ENCODE peak calls at places on chromosomes 4 and X, in seven cellular contexts. X is right atrium auricular region; Y is GM04504; K is glutamatergic neuron; E is bronchial epithelial cell; Q is AML-193; A is activated CD8-positive, alpha-beta memory T cell treated with anti-CD3 and anti-CD28 coated beads for 4 hours. S is an unnamed sample.
A peak's percentile ranks its signal among the peaks of the same experiment; 100 is the strongest.

GRCh38 chr4:119646347-119647071 is 17.9 kb upstream of the PDE5A start:
- DNase-seq in X (no peak), Y (peak; percentile 40), K (no peak), E (no peak), Q (no peak), A (no peak), S (no peak)

GRCh38 chrX:153830632-153831434 is 489 bp upstream of the PDZD4 start:
- DNase-seq in X (no peak), Y (no peak), K (no peak), E (no peak), Q (no peak), A (no peak), S (no peak)

GRCh38 chr4:176791591-176792347 is 953 bp downstream of the VEGFC start:
- DNase-seq in X (no peak), Y (no peak), K (peak; percentile 65), E (peak; percentile 39), Q (no peak), A (no peak), S (no peak)

GRCh38 chrX:997631-998137 is 214.8 kb downstream of the CRLF2 start:
- DNase-seq in X (no peak), Y (no peak), K (peak; percentile 48), E (no peak), Q (no peak), A (no peak), S (peak; percentile 58)

GRCh38 chrX:3263681-3264126 is 82.7 kb downstream of the MXRA5 start:
- DNase-seq in X (no peak), Y (no peak), K (no peak), E (no peak), Q (no peak), A (no peak), S (peak; percentile 65)

GRCh38 chr4:177427097-177427665 is 15.1 kb downstream of the AGA start:
- DNase-seq in X (no peak), Y (no peak), K (no peak), E (peak; percentile 18), Q (no peak), A (no peak), S (peak; percentile 32)

GRCh38 chr4:89438102-89438831 is 130.7 kb upstream of the GPRIN3 start:
- DNase-seq in X (peak; percentile 59), Y (no peak), K (peak; percentile 41), E (peak; percentile 38), Q (peak; percentile 60), A (peak; percentile 1), S (peak; percentile 75)

GRCh38 chr4:139875456-139875855 is 209.8 kb downstream of the MGST2 start:
- DNase-seq in X (no peak), Y (no peak), K (peak; percentile 31), E (no peak), Q (no peak), A (no peak), S (no peak)

GRCh38 chr4:182749768-182750167 is 167.4 kb downstream of the DCTD start:
- DNase-seq in X (no peak), Y (no peak), K (no peak), E (no peak), Q (no peak), A (no peak), S (no peak)

GRCh38 chrX:49995795-49996455 is 73.5 kb downstream of the CLCN5 start:
- DNase-seq in X (no peak), Y (no peak), K (no peak), E (peak; percentile 22), Q (no peak), A (no peak), S (no peak)

GRCh38 chr4:53818112-53818511 is 226.8 kb upstream of the LNX1 start:
- DNase-seq in X (no peak), Y (no peak), K (no peak), E (no peak), Q (no peak), A (no peak), S (no peak)

GRCh38 chr4:19063662-19064061 is 1042.1 kb upstream of the LCORL start:
- DNase-seq in X (no peak), Y (no peak), K (no peak), E (no peak), Q (no peak), A (no peak), S (no peak)

GRCh38 chr4:106347167-106347566 is 21.4 kb downstream of the GIMD1 start:
- DNase-seq in X (no peak), Y (no peak), K (no peak), E (no peak), Q (no peak), A (no peak), S (no peak)

GRCh38 chrX:148609766-148610698 is 109.6 kb downstream of the AFF2 start:
- DNase-seq in X (no peak), Y (no peak), K (no peak), E (peak; percentile 50), Q (no peak), A (no peak), S (peak; percentile 57)

GRCh38 chr4:27350161-27350560 is 489.5 kb downstream of the STIM2 start:
- DNase-seq in X (no peak), Y (no peak), K (no peak), E (peak; percentile 96), Q (no peak), A (no peak), S (no peak)

GRCh38 chrX:83508006-83508405 is at the start of gene POU3F4:
- DNase-seq in X (no peak), Y (no peak), K (peak; percentile 76), E (no peak), Q (no peak), A (no peak), S (no peak)

GRCh38 chrX:65588795-65589194 is 54.2 kb upstream of the LAS1L start:
- DNase-seq in X (no peak), Y (no peak), K (no peak), E (no peak), Q (no peak), A (no peak), S (no peak)

GRCh38 chrX:43643662-43644061 is 12.4 kb upstream of the MAOA start:
- DNase-seq in X (no peak), Y (no peak), K (no peak), E (peak; percentile 25), Q (no peak), A (no peak), S (no peak)

GRCh38 chr4:55096045-55096444 is 29.4 kb downstream of the KDR start:
- DNase-seq in X (no peak), Y (no peak), K (no peak), E (no peak), Q (no peak), A (no peak), S (no peak)

GRCh38 chrX:103254921-103255455 is at the start of gene TCEAL8:
- DNase-seq in X (peak; percentile 88), Y (peak; percentile 27), K (peak; percentile 64), E (peak; percentile 71), Q (no peak), A (peak; percentile 12), S (peak; percentile 51)

GRCh38 chr4:169315530-169316306 is 45.0 kb upstream of the SH3RF1 start:
- DNase-seq in X (no peak), Y (no peak), K (no peak), E (peak; percentile 84), Q (no peak), A (no peak), S (no peak)

GRCh38 chr4:139582044-139582443 is 26.0 kb upstream of the SETD7 start:
- DNase-seq in X (no peak), Y (no peak), K (no peak), E (no peak), Q (no peak), A (no peak), S (no peak)

GRCh38 chrX:4710618-4711433 is 997.4 kb upstream of the PRKX start:
- DNase-seq in X (no peak), Y (no peak), K (no peak), E (peak; percentile 91), Q (peak; percentile 54), A (no peak), S (peak; percentile 40)

S was measured in MV-4-11.